ENCODE peak calls at places on chromosomes 4 and X, in seven cellular contexts. M, Y, W, B, T, Q and K are unnamed samples.

GRCh38 chr4:3304831-3305609 is 12.2 kb downstream of the RGS12 start:
- DNase-seq in M (no peak), Y (no peak), W (peak), B (peak), T (peak), Q (peak), K (no peak)

GRCh38 chrX:47518105-47518504 is 35.1 kb upstream of the ZNF41 start:
- DNase-seq in M (no peak), Y (no peak), W (no peak), B (no peak), T (no peak), Q (no peak), K (no peak)

GRCh38 chr4:164293776-164294175 is 460.2 kb upstream of the SMIM31 start:
- DNase-seq in M (no peak), Y (no peak), W (no peak), B (no peak), T (no peak), Q (no peak), K (no peak)

GRCh38 chr4:8472689-8473197 is 32.2 kb downstream of the TRMT44 start:
- DNase-seq in M (no peak), Y (no peak), W (peak), B (peak), T (peak), Q (no peak), K (no peak)

GRCh38 chr4:22842360-22842759 is 149.6 kb downstream of the GBA3 start:
- DNase-seq in M (peak), Y (no peak), W (no peak), B (no peak), T (no peak), Q (no peak), K (no peak)

GRCh38 chr4:36224969-36225903 is 19.1 kb downstream of the ARAP2 start:
- DNase-seq in M (no peak), Y (no peak), W (no peak), B (no peak), T (no peak), Q (no peak), K (peak)

GRCh38 chr4:113292371-113293042 is 243.1 kb downstream of the ANK2 start:
- DNase-seq in M (no peak), Y (no peak), W (peak), B (peak), T (peak), Q (peak), K (no peak)

GRCh38 chrX:23503835-23504539 is 163.3 kb upstream of the PRDX4 start:
- DNase-seq in M (peak), Y (no peak), W (peak), B (peak), T (peak), Q (peak), K (no peak)

GRCh38 chr4:78569291-78569821 is 17.8 kb downstream of the ANXA3 start:
- DNase-seq in M (no peak), Y (no peak), W (peak), B (peak), T (peak), Q (no peak), K (no peak)

GRCh38 chrX:106752101-106752678 is 25.7 kb downstream of the RNF128 start:
- DNase-seq in M (no peak), Y (no peak), W (no peak), B (no peak), T (peak), Q (no peak), K (no peak)

GRCh38 chr4:5014007-5014682 is 5.1 kb downstream of the CYTL1 start:
- DNase-seq in M (no peak), Y (no peak), W (no peak), B (no peak), T (no peak), Q (no peak), K (no peak)

GRCh38 chrX:49039598-49040375 is 3.4 kb downstream of the TFE3 start:
- DNase-seq in M (no peak), Y (peak), W (peak), B (peak), T (peak), Q (peak), K (no peak)

GRCh38 chrX:134374910-134375309 is 85.1 kb upstream of the HPRT1 start:
- DNase-seq in M (no peak), Y (no peak), W (peak), B (no peak), T (peak), Q (no peak), K (no peak)

GRCh38 chr4:39469429-39470077 is 10.7 kb downstream of the LIAS start:
- DNase-seq in M (peak), Y (no peak), W (peak), B (peak), T (peak), Q (no peak), K (peak)

GRCh38 chr4:169620846-169621228 is 459 bp downstream of the CLCN3 start:
- DNase-seq in M (no peak), Y (peak), W (no peak), B (no peak), T (peak), Q (no peak), K (no peak)

GRCh38 chr4:104446431-104446925 is 48.2 kb downstream of the CXXC4 start:
- DNase-seq in M (no peak), Y (no peak), W (no peak), B (no peak), T (no peak), Q (no peak), K (no peak)

GRCh38 chrX:136574548-136574947 is 42.5 kb downstream of the VGLL1 start:
- DNase-seq in M (peak), Y (no peak), W (no peak), B (no peak), T (no peak), Q (no peak), K (no peak)

GRCh38 chr4:174521800-174522182 is 497 bp downstream of the HPGD start:
- DNase-seq in M (no peak), Y (peak), W (no peak), B (no peak), T (peak), Q (peak), K (no peak)

GRCh38 chr4:68872442-68873217 is 56.8 kb downstream of the UGT2B10 start:
- DNase-seq in M (no peak), Y (no peak), W (peak), B (no peak), T (no peak), Q (no peak), K (no peak)

GRCh38 chrX:21493226-21493850 is 119.1 kb downstream of the CNKSR2 start:
- DNase-seq in M (peak), Y (no peak), W (peak), B (no peak), T (peak), Q (no peak), K (no peak)